ENCODE peak calls at places on chromosomes 1 and 21, in nine cellular contexts. T is stomach, L is sigmoid colon, X is A549, H is tibial nerve, Y is H1, W is suprapubic skin, F is transverse colon, U is K562. S is an unnamed sample.

GRCh38 chr1:223460566-223461189 is 67.5 kb downstream of the CCDC185 start:
- DNase-seq in T (no peak), L (no peak), X (no peak), H (no peak), Y (no peak), W (no peak), F (no peak), U (no peak), S (no peak)

GRCh38 chr1:19866758-19867157 is 15.4 kb upstream of the OTUD3 start:
- DNase-seq in T (no peak), L (no peak), X (no peak), H (no peak), Y (no peak), W (no peak), F (no peak), U (no peak), S (no peak)

GRCh38 chr1:179779645-179780272 is 36.7 kb downstream of the FAM163A start:
- DNase-seq in T (no peak), L (no peak), X (no peak), H (no peak), Y (no peak), W (no peak), F (no peak), U (no peak), S (no peak)

GRCh38 chr1:187262731-187263130 is 434.0 kb downstream of the PLA2G4A start:
- DNase-seq in T (no peak), L (no peak), X (no peak), H (no peak), Y (no peak), W (no peak), F (no peak), U (no peak), S (no peak)

GRCh38 chr1:97488505-97488904 is 432.3 kb downstream of the DPYD start:
- DNase-seq in T (no peak), L (no peak), X (peak; percentile 4), H (no peak), Y (no peak), W (no peak), F (no peak), U (no peak), S (no peak)

GRCh38 chr1:111730282-111730681 is 8.9 kb downstream of the INKA2 start:
- DNase-seq in T (no peak), L (no peak), X (no peak), H (no peak), Y (no peak), W (no peak), F (no peak), U (no peak), S (no peak)

GRCh38 chr1:23118957-23119792 is 49.5 kb downstream of the LUZP1 start:
- DNase-seq in T (no peak), L (no peak), X (no peak), H (no peak), Y (no peak), W (no peak), F (peak; percentile 19), U (peak; percentile 46), S (no peak)

GRCh38 chr1:44217809-44218410 is 4.6 kb downstream of the DMAP1 start:
- DNase-seq in T (peak; percentile 82), L (peak; percentile 87), X (peak; percentile 58), H (peak; percentile 86), Y (peak; percentile 98), W (no peak), F (peak; percentile 88), U (peak; percentile 86), S (peak; percentile 85)

GRCh38 chr1:107277022-107277421 is 136.2 kb downstream of the NTNG1 start:
- DNase-seq in T (peak; percentile 25), L (peak; percentile 60), X (peak; percentile 34), H (peak; percentile 19), Y (peak; percentile 54), W (no peak), F (peak; percentile 46), U (peak; percentile 7), S (no peak)

GRCh38 chr1:96313216-96313615 is 408.4 kb upstream of the PTBP2 start:
- DNase-seq in T (no peak), L (no peak), X (no peak), H (no peak), Y (no peak), W (no peak), F (no peak), U (no peak), S (no peak)

GRCh38 chr21:45893166-45894106 is 88.1 kb upstream of the COL6A1 start:
- DNase-seq in T (no peak), L (no peak), X (no peak), H (no peak), Y (no peak), W (no peak), F (no peak), U (no peak), S (no peak)

GRCh38 chr1:197066277-197066676 is 783 bp downstream of the F13B start:
- DNase-seq in T (no peak), L (no peak), X (no peak), H (no peak), Y (no peak), W (no peak), F (no peak), U (no peak), S (no peak)

GRCh38 chr1:172581779-172582178 is 48.8 kb downstream of the SUCO start:
- DNase-seq in T (no peak), L (no peak), X (no peak), H (no peak), Y (no peak), W (no peak), F (no peak), U (no peak), S (no peak)

GRCh38 chr21:35371217-35371616 is 322.1 kb upstream of the RUNX1 start:
- DNase-seq in T (no peak), L (no peak), X (no peak), H (no peak), Y (no peak), W (no peak), F (no peak), U (no peak), S (no peak)

GRCh38 chr21:28068455-28069358 is 924.0 kb downstream of the LTN1 start:
- DNase-seq in T (no peak), L (no peak), X (peak; percentile 5), H (no peak), Y (no peak), W (no peak), F (no peak), U (no peak), S (no peak)

GRCh38 chr1:204077979-204078696 is 5.2 kb downstream of the SOX13 start:
- DNase-seq in T (peak; percentile 68), L (no peak), X (peak; percentile 17), H (no peak), Y (peak; percentile 89), W (no peak), F (no peak), U (no peak), S (no peak)

GRCh38 chr21:15138475-15138874 is 73.7 kb upstream of the NRIP1 start:
- DNase-seq in T (peak; percentile 39), L (no peak), X (no peak), H (no peak), Y (no peak), W (no peak), F (peak; percentile 56), U (no peak), S (peak; percentile 33)

GRCh38 chr21:23968722-23969647 is 1638.3 kb downstream of the MRPL39 start:
- DNase-seq in T (peak; percentile 57), L (no peak), X (peak; percentile 4), H (peak; percentile 61), Y (peak; percentile 86), W (no peak), F (peak; percentile 45), U (peak; percentile 77), S (no peak)

GRCh38 chr1:93483606-93484005 is 35.7 kb downstream of the FNBP1L start:
- DNase-seq in T (no peak), L (no peak), X (no peak), H (no peak), Y (no peak), W (no peak), F (no peak), U (no peak), S (no peak)

GRCh38 chr1:93488222-93488621 is 40.3 kb downstream of the FNBP1L start:
- DNase-seq in T (no peak), L (no peak), X (no peak), H (no peak), Y (no peak), W (no peak), F (no peak), U (no peak), S (no peak)

DNA sequence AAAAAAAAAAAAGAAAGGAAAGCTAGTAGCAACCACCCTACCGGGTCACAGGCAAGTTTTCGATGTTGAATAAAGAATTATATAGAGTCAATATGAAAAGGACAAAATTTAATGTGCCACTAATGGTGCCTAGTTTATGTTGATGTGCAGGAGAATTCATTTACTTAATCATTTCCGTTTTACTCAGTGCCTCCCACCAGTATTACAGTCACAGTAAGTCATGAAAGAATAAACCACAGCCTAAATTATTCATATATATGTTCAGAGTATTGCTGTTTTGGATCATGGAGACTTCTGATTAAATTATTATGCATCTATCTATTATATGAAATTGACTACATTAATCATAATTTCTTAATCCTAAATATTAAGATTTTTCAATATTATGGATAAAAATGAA is 35.3 kb downstream of the FNBP1L start:
- DNase-seq in T (no peak), L (no peak), X (no peak), H (no peak), Y (no peak), W (no peak), F (no peak), U (no peak), S (no peak)
- TF ChIP-seq EP300 in T (no peak), L (no peak), X (no peak), H (no peak), Y (no peak), W (no peak), F (no peak), U (no peak), S (no peak)

GRCh38 chr21:31873696-31874599 is 1.1 kb downstream of the HUNK start:
- DNase-seq in T (peak; percentile 51), L (peak; percentile 72), X (peak; percentile 32), H (peak; percentile 35), Y (peak; percentile 89), W (no peak), F (peak; percentile 68), U (peak; percentile 53), S (peak; percentile 74)
- TF ChIP-seq POLR2A in T (no peak), L (no peak), X (no peak), H (no peak), Y (no peak), W (no peak), F (no peak), U (no peak), S (no peak)

DNA sequence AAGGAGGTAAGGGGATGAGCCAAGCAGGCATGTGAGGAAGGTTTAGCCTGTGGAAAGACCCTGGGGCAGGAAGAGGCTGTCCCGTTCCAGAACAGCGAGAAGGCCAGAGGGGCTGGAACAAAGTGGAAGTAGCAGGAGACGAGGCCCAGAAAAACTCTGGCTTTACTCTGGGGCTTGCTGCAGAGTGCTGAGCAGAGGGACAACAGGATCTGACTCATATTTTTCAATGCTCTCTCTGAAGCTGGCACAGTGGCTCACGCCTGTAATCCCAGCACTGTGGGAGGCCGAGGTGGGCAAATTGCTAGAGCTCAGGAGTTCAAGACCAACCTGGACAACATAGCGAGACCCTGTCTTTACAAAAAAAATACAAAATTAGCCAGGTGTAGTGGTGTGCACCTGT is 52.4 kb upstream of the PAX7 start:
- DNase-seq in T (no peak), L (no peak), X (no peak), H (no peak), Y (no peak), W (no peak), F (no peak), U (no peak), S (no peak)
- TF ChIP-seq EP300 in T (no peak), L (no peak), X (no peak), H (no peak), Y (no peak), W (no peak), F (no peak), U (no peak), S (no peak)

GRCh38 chr21:31594279-31594678 is 65.2 kb upstream of the SOD1 start:
- DNase-seq in T (no peak), L (no peak), X (no peak), H (no peak), Y (no peak), W (no peak), F (no peak), U (no peak), S (no peak)
- TF ChIP-seq POLR2A in T (no peak), L (no peak), X (no peak), H (no peak), Y (no peak), W (no peak), F (no peak), U (no peak), S (no peak)